ENCODE peak calls at places on chromosomes 4 and X, in seven cellular contexts. S, J, G, Q, H, B and R are unnamed samples.

GRCh38 chrX:154396948-154397887 is 959 bp upstream of the RPL10 start:
- DNase-seq in S (peak; percentile 52), J (peak; percentile 64), G (peak; percentile 81), Q (peak; percentile 64), H (peak; percentile 78), B (peak; percentile 70), R (peak; percentile 86)

GRCh38 chr4:7335363-7336066 is 99.2 kb downstream of the PSAPL1 start:
- DNase-seq in S (peak; percentile 76), J (peak; percentile 88), G (peak; percentile 60), Q (no peak), H (peak; percentile 51), B (peak; percentile 48), R (peak; percentile 82)

GRCh38 chrX:126064901-126065541 is 101.1 kb downstream of the DCAF12L2 start:
- DNase-seq in S (no peak), J (no peak), G (no peak), Q (no peak), H (no peak), B (no peak), R (peak; percentile 24)

GRCh38 chrX:69538321-69538876 is 34.3 kb downstream of the NALF2 start:
- DNase-seq in S (peak; percentile 69), J (peak; percentile 78), G (peak; percentile 64), Q (peak; percentile 47), H (peak; percentile 50), B (peak; percentile 79), R (peak; percentile 92)

GRCh38 chr4:182062936-182063335 is 180.3 kb upstream of the TENM3 start:
- DNase-seq in S (no peak), J (no peak), G (peak; percentile 45), Q (peak; percentile 82), H (peak; percentile 55), B (peak; percentile 59), R (no peak)

GRCh38 chr4:104989363-104989762 is 157.3 kb upstream of the TET2 start:
- DNase-seq in S (no peak), J (no peak), G (no peak), Q (peak; percentile 47), H (no peak), B (peak; percentile 8), R (no peak)

GRCh38 chrX:3811331-3812311 is 98.2 kb upstream of the PRKX start:
- DNase-seq in S (peak; percentile 39), J (peak; percentile 4), G (peak; percentile 65), Q (peak; percentile 58), H (peak; percentile 39), B (peak; percentile 60), R (peak; percentile 46)

GRCh38 chr4:37873383-37873782 is 17.5 kb upstream of the TBC1D1 start:
- DNase-seq in S (no peak), J (no peak), G (peak; percentile 64), Q (peak; percentile 91), H (peak; percentile 64), B (peak; percentile 82), R (no peak)

GRCh38 chr4:121977251-121978168 is 25.6 kb upstream of the TRPC3 start:
- DNase-seq in S (peak; percentile 17), J (no peak), G (no peak), Q (no peak), H (no peak), B (peak; percentile 3), R (no peak)